ENCODE peak calls at places on chromosomes 7 and 10, in four cellular contexts. E is mammary epithelial cell, L is left lung, Y is NCI-H460. B is an unnamed sample.

GRCh38 chr7:156656598-156656997 is 16.0 kb downstream of the RNF32 start:
- DNase-seq in E (no peak), L (no peak), Y (no peak), B (no peak)

GRCh38 chr7:152866791-152867481 is 107.4 kb downstream of the ACTR3B start:
- DNase-seq in E (no peak), L (no peak), Y (no peak), B (no peak)

GRCh38 chr10:112751651-112752050 is 198.4 kb upstream of the TCF7L2 start:
- DNase-seq in E (no peak), L (no peak), Y (no peak), B (no peak)

GRCh38 chr7:117808273-117808868 is 64.9 kb downstream of the CTTNBP2 start:
- DNase-seq in E (no peak), L (no peak), Y (no peak), B (no peak)

GRCh38 chr7:47405921-47406765 is 175.8 kb downstream of the TNS3 start:
- DNase-seq in E (peak; percentile 75), L (peak; percentile 81), Y (no peak), B (peak; percentile 87)

GRCh38 chr7:139121-139520 is 53.2 kb upstream of the FAM20C start:
- DNase-seq in E (no peak), L (no peak), Y (no peak), B (no peak)

GRCh38 chr10:13420532-13421307 is 72.6 kb upstream of the SEPHS1 start:
- DNase-seq in E (no peak), L (no peak), Y (no peak), B (no peak)

GRCh38 chr10:43305881-43306280 is 39.0 kb upstream of the RASGEF1A start:
- DNase-seq in E (peak; percentile 56), L (no peak), Y (no peak), B (no peak)

B was measured in RWPE1.